ENCODE peak calls at places on chromosome 4, in five cellular contexts. T is RPMI7951; F is NCI-H1417; E is A549; P is activated naive CD4-positive, alpha-beta T cell. L is an unnamed sample.

GRCh38 chr4:1501754-1502500 is 95.7 kb upstream of the NKX1-1 start:
- DNase-seq in T (no peak), F (peak), E (no peak), P (no peak), L (no peak)

GRCh38 chr4:6693274-6694176 is at the start of gene S100P:
- DNase-seq in P (no peak), E (no peak), F (no peak), T (no peak), L (no peak)

GRCh38 chr4:54660591-54660990 is 2.8 kb downstream of the KIT start:
- DNase-seq in P (no peak), E (no peak), F (no peak), T (peak), L (no peak)

GRCh38 chr4:169124661-169125060 is 114.6 kb upstream of the CBR4 start:
- DNase-seq in E (no peak), P (no peak), F (no peak), T (peak), L (no peak)

GRCh38 chr4:55175779-55176231 is 50.4 kb upstream of the KDR start:
- DNase-seq in P (no peak), E (no peak), F (no peak), T (peak), L (no peak)

GRCh38 chr4:107283587-107284559 is 247.8 kb upstream of the DKK2 start:
- DNase-seq in T (peak), E (no peak), P (no peak), F (no peak), L (peak)

GRCh38 chr4:48033825-48034413 is 17.3 kb downstream of the NIPAL1 start:
- DNase-seq in E (no peak), F (peak), P (peak), T (peak), L (peak)

GRCh38 chr4:56757821-56758400 is 63.6 kb downstream of the SPINK2 start:
- DNase-seq in T (peak), P (peak), E (peak), F (no peak), L (no peak)

GRCh38 chr4:38688676-38689355 is 24.8 kb downstream of the KLF3 start:
- DNase-seq in E (no peak), P (no peak), T (peak), F (no peak), L (no peak)

GRCh38 chr4:48275247-48275646 is 5.6 kb upstream of the TEC start:
- DNase-seq in E (peak), P (no peak), F (peak), T (peak), L (no peak)

L was measured in NCI-H526 treated with DMSO at 0.1 percent for 48 hours.